ENCODE peak calls at places on chromosomes 2 and 18, in four cellular contexts. M, C, A and I are unnamed samples.

GRCh38 chr2:219344756-219345458 is 12.4 kb upstream of the RESP18 start:
- DNase-seq in M (no peak), C (no peak), A (no peak), I (no peak)

GRCh38 chr2:238994876-238995275 is 147.0 kb downstream of the TWIST2 start:
- DNase-seq in M (no peak), C (no peak), A (no peak), I (no peak)

GRCh38 chr18:54822872-54823845 is 5.1 kb upstream of the RAB27B start:
- DNase-seq in M (no peak), C (no peak), A (no peak), I (no peak)

GRCh38 chr2:127052068-127052770 is 54.7 kb downstream of the BIN1 start:
- DNase-seq in M (no peak), C (no peak), A (no peak), I (peak; percentile 4)

GRCh38 chr2:76749858-76750257 is 772.3 kb downstream of the LRRTM4 start:
- DNase-seq in M (no peak), C (no peak), A (no peak), I (no peak)

GRCh38 chr2:106030287-106031268 is 163.5 kb downstream of the UXS1 start:
- DNase-seq in M (peak; percentile 90), C (no peak), A (no peak), I (no peak)

GRCh38 chr18:55589625-55590291 is 1.8 kb upstream of the TCF4 start:
- DNase-seq in M (no peak), C (peak; percentile 2), A (peak; percentile 86), I (peak; percentile 96)

GRCh38 chr2:135913726-135914365 is 37.6 kb upstream of the MCM6 start:
- DNase-seq in M (peak; percentile 40), C (no peak), A (peak; percentile 35), I (no peak)

GRCh38 chr2:11343626-11344341 is 652 bp downstream of the ROCK2 start:
- DNase-seq in M (peak; percentile 85), C (no peak), A (peak; percentile 44), I (peak; percentile 54)

GRCh38 chr2:11365096-11365856 is 20.8 kb upstream of the ROCK2 start:
- DNase-seq in M (peak; percentile 93), C (no peak), A (no peak), I (no peak)

GRCh38 chr2:65435625-65436168 is 3.3 kb upstream of the SPRED2 start:
- DNase-seq in M (peak; percentile 76), C (no peak), A (peak; percentile 90), I (peak; percentile 86)

GRCh38 chr2:28782423-28782822 is 28.2 kb upstream of the SPDYA start:
- DNase-seq in M (no peak), C (no peak), A (no peak), I (no peak)

GRCh38 chr2:189821953-189822748 is 37.9 kb downstream of the PMS1 start:
- DNase-seq in M (no peak), C (no peak), A (no peak), I (no peak)

GRCh38 chr2:11175293-11175795 is 20.1 kb downstream of the SLC66A3 start:
- DNase-seq in M (no peak), C (no peak), A (no peak), I (no peak)

GRCh38 chr2:240905176-240905781 is 857 bp upstream of the CROCC2 start:
- DNase-seq in M (no peak), C (no peak), A (no peak), I (no peak)

DNA sequence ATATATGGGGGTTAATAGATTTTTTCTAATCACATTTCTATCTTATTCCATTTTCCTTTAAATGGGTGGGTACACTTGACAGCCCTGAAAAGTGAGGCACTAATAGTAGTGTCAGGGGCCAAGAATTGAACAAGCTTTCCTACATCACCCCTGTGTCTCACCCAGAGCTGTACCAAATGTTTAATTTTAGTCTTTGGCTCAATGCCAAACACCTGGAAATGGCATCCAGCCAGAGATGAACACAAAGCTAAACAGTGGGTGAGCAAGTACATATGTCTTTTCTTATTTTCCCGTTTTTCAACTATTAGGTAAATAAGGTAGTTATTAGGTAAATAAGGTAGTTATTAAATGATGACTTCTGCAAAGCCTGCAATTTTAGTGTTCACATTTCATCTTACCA is 276.3 kb upstream of the ERBB4 start:
- DNase-seq in M (no peak), C (no peak), A (no peak), I (no peak)
- TF ChIP-seq CREM in M (no peak), C (no peak), A (no peak), I (no peak)

DNA sequence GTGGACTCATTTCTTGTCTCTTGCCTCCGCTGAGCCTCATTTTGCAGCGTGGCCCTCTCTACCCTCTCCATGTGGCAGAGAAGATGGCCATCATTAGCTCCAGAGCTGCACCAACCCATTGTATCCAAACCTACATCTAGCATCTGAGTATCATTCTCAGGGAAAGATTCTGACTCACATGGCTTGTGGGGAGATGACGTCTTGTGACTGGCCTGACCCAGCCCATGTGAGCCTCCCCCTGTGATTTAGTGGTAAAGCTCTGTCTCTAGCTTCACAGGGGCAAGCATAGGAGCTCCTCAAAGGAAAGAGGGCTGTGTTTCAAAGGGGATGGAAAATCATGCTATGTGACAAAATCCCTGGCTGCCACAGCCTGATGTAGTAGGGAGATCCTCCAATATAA is 87.4 kb upstream of the RBMS1 start:
- DNase-seq in M (no peak), C (no peak), A (no peak), I (no peak)
- TF ChIP-seq CREM in M (no peak), C (no peak), A (no peak), I (no peak)

GRCh38 chr2:99715956-99716355 is 226.1 kb upstream of the REV1 start:
- DNase-seq in M (no peak), C (no peak), A (no peak), I (no peak)
- TF ChIP-seq CREM in M (no peak), C (no peak), A (no peak), I (no peak)

GRCh38 chr2:133296396-133296795 is 271.9 kb downstream of the NCKAP5 start:
- DNase-seq in M (no peak), C (no peak), A (no peak), I (no peak)
- TF ChIP-seq CREM in M (no peak), C (no peak), A (no peak), I (no peak)

GRCh38 chr2:58569460-58570185 is 328.5 kb upstream of the FANCL start:
- DNase-seq in M (no peak), C (no peak), A (no peak), I (no peak)
- TF ChIP-seq CREM in M (no peak), C (no peak), A (no peak), I (no peak)

GRCh38 chr18:65659912-65660311 is 90.9 kb upstream of the CDH7 start:
- DNase-seq in M (no peak), C (no peak), A (no peak), I (no peak)
- TF ChIP-seq CREM in M (no peak), C (no peak), A (no peak), I (no peak)

GRCh38 chr2:231926180-231926741 is at the start of gene NPPC:
- DNase-seq in M (peak; percentile 62), C (no peak), A (peak; percentile 66), I (peak; percentile 76)
- TF ChIP-seq CREM in M (no peak), C (no peak), A (peak; percentile 35), I (no peak)

GRCh38 chr18:35158728-35159443 is 81.9 kb upstream of the ZNF397 start:
- DNase-seq in M (no peak), C (no peak), A (no peak), I (no peak)
- TF ChIP-seq CREM in M (no peak), C (peak; percentile 53), A (no peak), I (no peak)

GRCh38 chr2:158459161-158460003 is 2.6 kb downstream of the PKP4 start:
- DNase-seq in M (peak; percentile 20), C (no peak), A (no peak), I (no peak)

GRCh38 chr2:158458617-158458920 is 1.8 kb downstream of the PKP4 start:
- DNase-seq in M (peak; percentile 30), C (no peak), A (no peak), I (no peak)

GRCh38 chr2:158457092-158457825 is 507 bp downstream of the PKP4 start:
- DNase-seq in M (peak; percentile 40), C (no peak), A (peak; percentile 66), I (peak; percentile 56)

GRCh38 chr2:158457826-158458616 is 1.3 kb downstream of the PKP4 start:
- DNase-seq in M (peak; percentile 95), C (no peak), A (peak; percentile 70), I (peak; percentile 92)

GRCh38 chr2:158456309-158457066 is at the start of the genes CCDC148 and PKP4:
- DNase-seq in M (peak; percentile 94), C (peak; percentile 66), A (peak; percentile 99), I (peak; percentile 90)
- TF ChIP-seq CREM in M (no peak), C (peak; percentile 21), A (peak; percentile 50), I (no peak)